ENCODE peak calls at places on chromosomes 16 and 17, in nine cellular contexts. U is naive thymus-derived CD4-positive, alpha-beta T cell; Z is stomach; N is adrenal gland; E is cardiac muscle cell; M is mammary epithelial cell; G is transverse colon; H is GM12865; P is BJ. X is an unnamed sample.

GRCh38 chr17:20046629-20047028 is 37.5 kb downstream of the SPECC1 start:
- DNase-seq in U (no peak), Z (no peak), N (no peak), E (no peak), M (no peak), G (no peak), H (no peak), P (no peak), X (no peak)

GRCh38 chr17:82495844-82496528 is 23.5 kb upstream of the FOXK2 start:
- DNase-seq in U (no peak), Z (no peak), N (no peak), E (no peak), M (peak; percentile 82), G (peak; percentile 50), H (peak; percentile 30), P (no peak), X (no peak)

GRCh38 chr16:72241930-72242329 is 70.0 kb upstream of the PMFBP1 start:
- DNase-seq in U (no peak), Z (no peak), N (peak; percentile 36), E (peak; percentile 45), M (peak; percentile 48), G (peak; percentile 19), H (peak; percentile 49), P (peak; percentile 3), X (no peak)

GRCh38 chr17:21199311-21199710 is 14.7 kb downstream of the TMEM11 start:
- DNase-seq in U (no peak), Z (no peak), N (no peak), E (no peak), M (no peak), G (no peak), H (no peak), P (peak; percentile 83), X (no peak)

GRCh38 chr16:57115504-57116182 is 23.3 kb downstream of the CPNE2 start:
- DNase-seq in U (no peak), Z (no peak), N (peak; percentile 71), E (no peak), M (no peak), G (no peak), H (no peak), P (no peak), X (no peak)

GRCh38 chr17:73089918-73090317 is 2.6 kb downstream of the SLC39A11 start:
- DNase-seq in U (no peak), Z (peak; percentile 50), N (no peak), E (no peak), M (no peak), G (no peak), H (no peak), P (no peak), X (no peak)

GRCh38 chr17:62781826-62782225 is 26.3 kb downstream of the MARCHF10 start:
- DNase-seq in U (no peak), Z (no peak), N (no peak), E (no peak), M (peak; percentile 80), G (no peak), H (no peak), P (no peak), X (no peak)

GRCh38 chr16:88699180-88699579 is 7.0 kb downstream of the RNF166 start:
- DNase-seq in U (no peak), Z (no peak), N (no peak), E (no peak), M (no peak), G (no peak), H (no peak), P (no peak), X (no peak)

GRCh38 chr17:37774508-37774907 is 29.6 kb upstream of the HNF1B start:
- DNase-seq in U (no peak), Z (no peak), N (no peak), E (no peak), M (no peak), G (peak; percentile 29), H (peak; percentile 86), P (no peak), X (no peak)

GRCh38 chr17:75345514-75346167 is 56.4 kb upstream of the SLC25A19 start:
- DNase-seq in U (peak; percentile 49), Z (no peak), N (no peak), E (no peak), M (no peak), G (peak; percentile 37), H (peak; percentile 93), P (no peak), X (no peak)

GRCh38 chr17:49926886-49927285 is 42.1 kb upstream of the DLX4 start:
- DNase-seq in U (no peak), Z (no peak), N (peak; percentile 81), E (no peak), M (no peak), G (no peak), H (no peak), P (no peak), X (no peak)

GRCh38 chr16:67163164-67163902 is 1.2 kb upstream of the HSF4 start:
- DNase-seq in U (peak; percentile 30), Z (no peak), N (peak; percentile 40), E (peak; percentile 58), M (no peak), G (no peak), H (peak; percentile 73), P (no peak), X (no peak)

GRCh38 chr16:49795513-49795912 is 60.4 kb downstream of the ZNF423 start:
- DNase-seq in U (no peak), Z (no peak), N (no peak), E (no peak), M (no peak), G (no peak), H (no peak), P (no peak), X (no peak)

GRCh38 chr17:11140028-11140427 is 101.0 kb upstream of the SHISA6 start:
- DNase-seq in U (no peak), Z (no peak), N (peak; percentile 17), E (no peak), M (no peak), G (no peak), H (no peak), P (no peak), X (no peak)

GRCh38 chr17:83173997-83174858 is 94.8 kb downstream of the METRNL start:
- DNase-seq in U (no peak), Z (no peak), N (no peak), E (peak; percentile 6), M (no peak), G (no peak), H (peak; percentile 85), P (no peak), X (no peak)

GRCh38 chr16:12178251-12178990 is 201.9 kb downstream of the SNX29 start:
- DNase-seq in U (no peak), Z (no peak), N (peak; percentile 9), E (no peak), M (no peak), G (peak; percentile 33), H (no peak), P (no peak), X (no peak)

GRCh38 chr17:67546578-67547527 is 169.8 kb downstream of the PITPNC1 start:
- DNase-seq in U (no peak), Z (peak; percentile 87), N (peak; percentile 91), E (no peak), M (no peak), G (peak; percentile 79), H (peak; percentile 86), P (no peak), X (no peak)

GRCh38 chr16:50469744-50470301 is 78.4 kb upstream of the NKD1 start:
- DNase-seq in U (no peak), Z (no peak), N (no peak), E (peak; percentile 57), M (no peak), G (no peak), H (no peak), P (no peak), X (no peak)

GRCh38 chr17:4512156-4513112 is 13.8 kb downstream of the SPNS2 start:
- DNase-seq in U (no peak), Z (no peak), N (no peak), E (no peak), M (no peak), G (no peak), H (no peak), P (no peak), X (no peak)

GRCh38 chr17:4511199-4511932 is 12.7 kb downstream of the SPNS2 start:
- DNase-seq in U (no peak), Z (no peak), N (no peak), E (no peak), M (no peak), G (no peak), H (no peak), P (no peak), X (no peak)

GRCh38 chr17:4509402-4509801 is 10.7 kb downstream of the SPNS2 start:
- DNase-seq in U (no peak), Z (peak; percentile 80), N (no peak), E (no peak), M (no peak), G (no peak), H (peak; percentile 62), P (no peak), X (no peak)

GRCh38 chr17:4509923-4510614 is 11.4 kb downstream of the SPNS2 start:
- DNase-seq in U (no peak), Z (peak; percentile 51), N (peak; percentile 43), E (no peak), M (no peak), G (no peak), H (no peak), P (no peak), X (no peak)

GRCh38 chr17:4510615-4510941 is 11.9 kb downstream of the SPNS2 start:
- DNase-seq in U (no peak), Z (no peak), N (no peak), E (no peak), M (no peak), G (no peak), H (no peak), P (no peak), X (no peak)
- H3K4me3 ChIP-seq in U (no peak overlapping the region), Z (no peak overlapping the region), N (no peak overlapping the region), E (no peak overlapping the region), M (no peak overlapping the region), G (no peak overlapping the region), H (no peak overlapping the region), P (no peak overlapping the region), X (no peak overlapping the region)

GRCh38 chr16:80883159-80883642 is 78.8 kb upstream of the CDYL2 start:
- DNase-seq in U (no peak), Z (peak; percentile 66), N (no peak), E (no peak), M (no peak), G (peak; percentile 79), H (no peak), P (no peak), X (no peak)
- H3K4me3 ChIP-seq in U (no peak overlapping the region), Z (no peak overlapping the region), N (no peak overlapping the region), E (no peak overlapping the region), M (no peak overlapping the region), G (no peak overlapping the region), H (no peak overlapping the region), P (no peak overlapping the region), X (no peak overlapping the region)

DNA sequence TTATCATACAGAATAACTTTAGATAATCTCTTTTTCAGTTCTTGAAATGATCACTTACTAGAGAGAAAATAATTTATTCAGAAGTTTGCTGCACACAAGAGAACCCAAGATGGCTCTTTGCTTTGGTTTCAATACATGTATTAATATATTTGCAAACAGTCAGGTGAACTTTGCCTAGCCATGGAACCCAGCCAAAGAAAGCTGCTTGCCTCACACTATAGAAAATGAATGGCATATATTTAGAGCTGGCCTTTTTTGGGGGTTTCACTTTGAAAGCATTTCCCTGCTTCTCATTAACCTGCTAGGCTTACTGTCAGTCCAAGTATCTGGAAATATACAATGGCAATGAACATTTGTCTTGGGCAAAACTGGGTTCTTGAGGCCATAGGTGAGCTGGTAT is 75.3 kb downstream of the MRTFB start:
- DNase-seq in U (no peak), Z (peak; percentile 30), N (no peak), E (no peak), M (no peak), G (no peak), H (peak; percentile 26), P (no peak), X (no peak)
- H3K4me3 ChIP-seq in U (no peak overlapping the region), Z (no peak overlapping the region), N (no peak overlapping the region), E (no peak overlapping the region), M (no peak overlapping the region), G (no peak overlapping the region), H (no peak overlapping the region), P (no peak overlapping the region), X (no peak overlapping the region)

GRCh38 chr17:12730931-12731521 is 58.3 kb upstream of the ARHGAP44 start:
- DNase-seq in U (no peak), Z (peak; percentile 88), N (peak; percentile 32), E (peak; percentile 95), M (no peak), G (peak; percentile 81), H (no peak), P (no peak), X (no peak)
- H3K4me3 ChIP-seq in U (no peak overlapping the region), Z (no peak overlapping the region), N (no peak overlapping the region), E (no peak overlapping the region), M (no peak overlapping the region), G (no peak overlapping the region), H (no peak overlapping the region), P (no peak overlapping the region), X (no peak overlapping the region)

X was measured in effector memory CD4-positive, alpha-beta T cell.